ENCODE peak calls at places on chromosomes 16 and 17, in six cellular contexts. I is A549, M is upper lobe of left lung, N is HepG2, O is GM12878, S is K562. T is an unnamed sample.

GRCh38 chr17:78697846-78698343 is 84.2 kb downstream of the CYTH1 start:
- ATAC-seq in M (no peak), I (no peak), O (peak; percentile 32), S (no peak), N (no peak), T (no peak)

GRCh38 chr17:14351493-14351892 is 50.6 kb downstream of the HS3ST3B1 start:
- ATAC-seq in S (no peak), M (peak; percentile 63), I (no peak), O (no peak), N (no peak), T (no peak)

GRCh38 chr16:69669577-69669976 is 56.8 kb downstream of the NQO1 start:
- ATAC-seq in I (no peak), M (no peak), S (no peak), O (no peak), N (no peak), T (no peak)

GRCh38 chr16:17258848-17259713 is 211.7 kb downstream of the XYLT1 start:
- ATAC-seq in N (peak; percentile 77), M (no peak), I (peak; percentile 27), O (peak; percentile 88), S (peak; percentile 92), T (peak; percentile 25)

GRCh38 chr16:68270353-68270752 is 6.0 kb downstream of the SLC7A6 start:
- ATAC-seq in I (no peak), N (no peak), M (no peak), O (no peak), S (no peak), T (no peak)

GRCh38 chr17:9226794-9227135 is 205.5 kb downstream of the NTN1 start:
- ATAC-seq in N (no peak), M (no peak), S (no peak), I (no peak), O (peak; percentile 36), T (no peak)

GRCh38 chr17:19729900-19730299 is 13.5 kb upstream of the SLC47A2 start:
- ATAC-seq in S (no peak), O (no peak), M (no peak), N (no peak), I (no peak), T (no peak)

GRCh38 chr17:72150632-72151460 is 30.0 kb downstream of the SOX9 start:
- ATAC-seq in S (no peak), I (peak; percentile 72), M (no peak), O (no peak), N (peak; percentile 9), T (no peak)

GRCh38 chr17:36743130-36743529 is 141.7 kb downstream of the MRM1 start:
- ATAC-seq in M (peak; percentile 81), S (no peak), I (no peak), O (no peak), N (no peak), T (no peak)

GRCh38 chr16:11240636-11241473 is 15.1 kb downstream of the SOCS1 start:
- ATAC-seq in O (no peak), N (peak; percentile 52), M (no peak), I (no peak), S (no peak), T (no peak)

GRCh38 chr17:48593840-48594411 is 347 bp upstream of the HOXB5 start:
- ATAC-seq in I (peak; percentile 92), N (peak; percentile 81), M (peak; percentile 61), S (peak; percentile 92), O (peak; percentile 75), T (peak; percentile 70)

GRCh38 chr16:22035094-22035675 is 27.3 kb downstream of the MOSMO start:
- ATAC-seq in I (no peak), M (no peak), S (no peak), O (peak; percentile 93), N (no peak), T (no peak)

GRCh38 chr17:79937435-79937870 is 98.2 kb upstream of the CBX4 start:
- ATAC-seq in M (no peak), N (no peak), I (no peak), S (no peak), O (no peak), T (no peak)

GRCh38 chr16:24853830-24854229 is 8.1 kb downstream of the SLC5A11 start:
- ATAC-seq in S (no peak), I (peak; percentile 78), N (peak; percentile 64), O (no peak), M (no peak), T (no peak)

GRCh38 chr17:82170412-82170961 is 42.2 kb downstream of the CCDC57 start:
- ATAC-seq in M (peak; percentile 26), N (no peak), O (no peak), S (peak; percentile 92), I (no peak), T (peak; percentile 65)

GRCh38 chr16:69613283-69614154 is 47.8 kb downstream of the NFAT5 start:
- ATAC-seq in S (peak; percentile 80), I (peak; percentile 78), O (peak; percentile 91), M (no peak), N (no peak), T (no peak)

GRCh38 chr17:77666881-77667395 is 291.6 kb upstream of the TNRC6C start:
- ATAC-seq in I (no peak), M (no peak), O (no peak), N (no peak), S (no peak), T (no peak)

GRCh38 chr17:48445248-48445620 is 15.2 kb upstream of the SKAP1 start:
- ATAC-seq in I (no peak), M (no peak), O (no peak), N (no peak), S (no peak), T (no peak)

GRCh38 chr17:79842136-79842655 is 3.0 kb upstream of the CBX4 start:
- ATAC-seq in O (no peak), N (no peak), I (no peak), S (no peak), M (no peak), T (no peak)

GRCh38 chr16:8861563-8862308 is 7.1 kb downstream of the CARHSP1 start:
- ATAC-seq in O (no peak), S (peak; percentile 33), M (no peak), I (no peak), N (no peak), T (peak; percentile 68)

GRCh38 chr17:44672479-44673093 is 16.3 kb downstream of the MEIOC start:
- ATAC-seq in O (no peak), M (no peak), I (peak; percentile 70), S (peak; percentile 70), N (peak; percentile 49), T (no peak)

GRCh38 chr17:65487161-65487560 is 74.3 kb downstream of the AXIN2 start:
- ATAC-seq in O (no peak), N (no peak), M (no peak), S (no peak), I (no peak), T (no peak)

GRCh38 chr17:69123626-69124025 is 18.1 kb downstream of the ABCA6 start:
- ATAC-seq in I (no peak), O (no peak), N (no peak), S (no peak), M (no peak), T (no peak)

GRCh38 chr17:50697663-50698272 is 9.9 kb downstream of the ANKRD40 start:
- ATAC-seq in O (no peak), M (no peak), S (no peak), N (no peak), I (no peak), T (no peak)

GRCh38 chr16:49081556-49081955 is 200.1 kb downstream of the CBLN1 start:
- ATAC-seq in S (no peak), I (no peak), M (no peak), O (no peak), N (no peak), T (no peak)

GRCh38 chr17:39926135-39926587 is 1.2 kb downstream of the ORMDL3 start:
- ATAC-seq in N (no peak), O (no peak), I (no peak), S (no peak), M (no peak), T (no peak)

GRCh38 chr17:57080708-57081107 is 4.3 kb upstream of the AKAP1 start:
- ATAC-seq in N (no peak), M (no peak), S (no peak), I (no peak), O (peak; percentile 32), T (no peak)

GRCh38 chr17:4928881-4929280 is 3.2 kb upstream of the GP1BA start:
- ATAC-seq in N (no peak), M (no peak), S (no peak), I (no peak), O (no peak), T (no peak)

GRCh38 chr16:4882633-4883285 is 35.5 kb downstream of the UBN1 start:
- ATAC-seq in M (peak; percentile 60), N (no peak), S (peak; percentile 46), O (no peak), I (no peak), T (no peak)

GRCh38 chr16:66143422-66143821 is 223.1 kb upstream of the CDH5 start:
- ATAC-seq in I (no peak), S (no peak), O (no peak), M (no peak), N (no peak), T (no peak)

GRCh38 chr16:48611329-48612137 is 1.6 kb upstream of the N4BP1 start:
- ATAC-seq in N (peak; percentile 58), S (peak; percentile 8), M (no peak), O (peak; percentile 56), I (no peak), T (no peak)

GRCh38 chr17:75625813-75626486 is 7.3 kb upstream of the SMIM5 start:
- ATAC-seq in O (peak; percentile 91), M (peak; percentile 20), S (peak; percentile 93), N (peak; percentile 85), I (peak; percentile 84), T (no peak)

GRCh38 chr16:69927056-69927757 is 23.9 kb upstream of the CLEC18A start:
- ATAC-seq in I (no peak), S (no peak), O (no peak), N (peak; percentile 20), M (peak; percentile 30), T (peak; percentile 72)

GRCh38 chr17:19897901-19898300 is 30.2 kb upstream of the ULK2 start:
- ATAC-seq in M (peak; percentile 23), O (no peak), I (peak; percentile 73), N (peak; percentile 20), S (no peak), T (no peak)

GRCh38 chr17:77916771-77917481 is 41.6 kb upstream of the TNRC6C start:
- ATAC-seq in M (peak; percentile 59), O (peak; percentile 88), I (peak; percentile 67), N (peak; percentile 47), S (no peak), T (peak; percentile 25)

GRCh38 chr17:7572338-7572587 is 7.2 kb upstream of the CD68 start:
- ATAC-seq in S (no peak), N (peak; percentile 88), O (peak; percentile 91), M (no peak), I (peak; percentile 90), T (no peak)
- H3K27ac ChIP-seq in S (peak overlapping the region; percentile 94), N (peak overlapping the region; percentile 74), O (peak overlapping the region; percentile 98), M (peak overlapping the region; percentile 90), I (peak overlapping the region; percentile 77), T (peak overlapping the region; percentile 90)

GRCh38 chr16:58605562-58605961 is 24.1 kb downstream of the CNOT1 start:
- ATAC-seq in M (no peak), I (no peak), S (no peak), N (no peak), O (no peak), T (no peak)
- TF ChIP-seq EP300 in M (no peak), I (no peak), S (no peak), N (no peak), O (no peak), T (no peak)

GRCh38 chr17:41664172-41664457 is 24.6 kb upstream of the EIF1 start:
- ATAC-seq in O (no peak), I (no peak), N (no peak), M (no peak), S (no peak), T (no peak)
- H3K27ac ChIP-seq in O (no peak overlapping the region), I (no peak overlapping the region), N (no peak overlapping the region), M (no peak overlapping the region), S (no peak overlapping the region), T (no peak overlapping the region)

GRCh38 chr16:30091474-30092372 is at the start of gene TBX6:
- ATAC-seq in M (peak; percentile 96), S (peak; percentile 89), I (peak; percentile 93), O (peak; percentile 88), N (peak; percentile 81), T (peak; percentile 91)
- TF ChIP-seq EP300 in M (no peak), S (peak; percentile 41), I (no peak), O (no peak), N (no peak), T (no peak)

T was measured in gastroesophageal sphincter.